ENCODE peak calls at places on chromosome 10, in nine cellular contexts. One of them, this sample, is unnamed.

GRCh38 chr10:7218974-7219373 is 191.9 kb downstream of the SFMBT2 start:
- ATAC-seq in T-helper 17 cell: no peak
- ATAC-seq in memory B cell: no peak
- ATAC-seq in left cardiac atrium: peak
- ATAC-seq in heart left ventricle: peak
- ATAC-seq in omental fat pad: no peak
- ATAC-seq in lower lobe of right lung: no peak
- ATAC-seq in body of pancreas: no peak
- ATAC-seq in naive thymus-derived CD8-positive, alpha-beta T cell: no peak
- ATAC-seq in this sample: peak

GRCh38 chr10:22259280-22259679 is 41.5 kb upstream of the EBLN1 start:
- ATAC-seq in T-helper 17 cell: peak
- ATAC-seq in memory B cell: peak
- ATAC-seq in left cardiac atrium: no peak
- ATAC-seq in heart left ventricle: no peak
- ATAC-seq in omental fat pad: no peak
- ATAC-seq in lower lobe of right lung: no peak
- ATAC-seq in body of pancreas: no peak
- ATAC-seq in naive thymus-derived CD8-positive, alpha-beta T cell: peak
- ATAC-seq in this sample: no peak

GRCh38 chr10:116888380-116889055 is 39.2 kb downstream of the ENO4 start:
- ATAC-seq in T-helper 17 cell: no peak
- ATAC-seq in memory B cell: no peak
- ATAC-seq in left cardiac atrium: peak
- ATAC-seq in heart left ventricle: peak
- ATAC-seq in omental fat pad: peak
- ATAC-seq in lower lobe of right lung: peak
- ATAC-seq in body of pancreas: peak
- ATAC-seq in naive thymus-derived CD8-positive, alpha-beta T cell: no peak
- ATAC-seq in this sample: peak

GRCh38 chr10:71523756-71524155 is 127.0 kb downstream of the CDH23 start:
- ATAC-seq in T-helper 17 cell: no peak
- ATAC-seq in memory B cell: no peak
- ATAC-seq in left cardiac atrium: no peak
- ATAC-seq in heart left ventricle: no peak
- ATAC-seq in omental fat pad: no peak
- ATAC-seq in lower lobe of right lung: no peak
- ATAC-seq in body of pancreas: no peak
- ATAC-seq in naive thymus-derived CD8-positive, alpha-beta T cell: no peak
- ATAC-seq in this sample: no peak

GRCh38 chr10:78944658-78945333 is 124.0 kb upstream of the ZMIZ1 start:
- ATAC-seq in T-helper 17 cell: no peak
- ATAC-seq in memory B cell: no peak
- ATAC-seq in left cardiac atrium: peak
- ATAC-seq in heart left ventricle: peak
- ATAC-seq in omental fat pad: peak
- ATAC-seq in lower lobe of right lung: peak
- ATAC-seq in body of pancreas: peak
- ATAC-seq in naive thymus-derived CD8-positive, alpha-beta T cell: peak
- ATAC-seq in this sample: peak

GRCh38 chr10:103578782-103579382 is 85.4 kb downstream of the NEURL1 start:
- ATAC-seq in T-helper 17 cell: no peak
- ATAC-seq in memory B cell: no peak
- ATAC-seq in left cardiac atrium: no peak
- ATAC-seq in heart left ventricle: no peak
- ATAC-seq in omental fat pad: no peak
- ATAC-seq in lower lobe of right lung: no peak
- ATAC-seq in body of pancreas: peak
- ATAC-seq in naive thymus-derived CD8-positive, alpha-beta T cell: no peak
- ATAC-seq in this sample: no peak

GRCh38 chr10:12513003-12513365 is 163.6 kb downstream of the CAMK1D start:
- ATAC-seq in T-helper 17 cell: no peak
- ATAC-seq in memory B cell: no peak
- ATAC-seq in left cardiac atrium: no peak
- ATAC-seq in heart left ventricle: no peak
- ATAC-seq in omental fat pad: no peak
- ATAC-seq in lower lobe of right lung: no peak
- ATAC-seq in body of pancreas: no peak
- ATAC-seq in naive thymus-derived CD8-positive, alpha-beta T cell: no peak
- ATAC-seq in this sample: no peak

GRCh38 chr10:34131152-34131551 is 683.9 kb downstream of the PARD3 start:
- ATAC-seq in T-helper 17 cell: no peak
- ATAC-seq in memory B cell: no peak
- ATAC-seq in left cardiac atrium: no peak
- ATAC-seq in heart left ventricle: no peak
- ATAC-seq in omental fat pad: no peak
- ATAC-seq in lower lobe of right lung: no peak
- ATAC-seq in body of pancreas: no peak
- ATAC-seq in naive thymus-derived CD8-positive, alpha-beta T cell: no peak
- ATAC-seq in this sample: no peak

GRCh38 chr10:31623466-31623865 is 304.4 kb downstream of the ZEB1 start:
- ATAC-seq in T-helper 17 cell: no peak
- ATAC-seq in memory B cell: no peak
- ATAC-seq in left cardiac atrium: peak
- ATAC-seq in heart left ventricle: peak
- ATAC-seq in omental fat pad: peak
- ATAC-seq in lower lobe of right lung: no peak
- ATAC-seq in body of pancreas: peak
- ATAC-seq in naive thymus-derived CD8-positive, alpha-beta T cell: no peak
- ATAC-seq in this sample: peak

GRCh38 chr10:35563266-35563891 is 41.8 kb upstream of the GJD4 start:
- ATAC-seq in T-helper 17 cell: peak
- ATAC-seq in memory B cell: peak
- ATAC-seq in left cardiac atrium: peak
- ATAC-seq in heart left ventricle: no peak
- ATAC-seq in omental fat pad: peak
- ATAC-seq in lower lobe of right lung: peak
- ATAC-seq in body of pancreas: peak
- ATAC-seq in naive thymus-derived CD8-positive, alpha-beta T cell: no peak
- ATAC-seq in this sample: no peak

GRCh38 chr10:119735451-119735850 is 9.6 kb downstream of the INPP5F start:
- ATAC-seq in T-helper 17 cell: no peak
- ATAC-seq in memory B cell: no peak
- ATAC-seq in left cardiac atrium: no peak
- ATAC-seq in heart left ventricle: no peak
- ATAC-seq in omental fat pad: no peak
- ATAC-seq in lower lobe of right lung: no peak
- ATAC-seq in body of pancreas: no peak
- ATAC-seq in naive thymus-derived CD8-positive, alpha-beta T cell: no peak
- ATAC-seq in this sample: no peak

GRCh38 chr10:98097611-98098010 is 36.8 kb upstream of the R3HCC1L start:
- ATAC-seq in T-helper 17 cell: no peak
- ATAC-seq in memory B cell: no peak
- ATAC-seq in left cardiac atrium: no peak
- ATAC-seq in heart left ventricle: no peak
- ATAC-seq in omental fat pad: no peak
- ATAC-seq in lower lobe of right lung: no peak
- ATAC-seq in body of pancreas: no peak
- ATAC-seq in naive thymus-derived CD8-positive, alpha-beta T cell: no peak
- ATAC-seq in this sample: no peak

GRCh38 chr10:80136134-80136571 is 3.6 kb downstream of the PLAC9 start:
- ATAC-seq in T-helper 17 cell: no peak
- ATAC-seq in memory B cell: no peak
- ATAC-seq in left cardiac atrium: peak
- ATAC-seq in heart left ventricle: peak
- ATAC-seq in omental fat pad: peak
- ATAC-seq in lower lobe of right lung: peak
- ATAC-seq in body of pancreas: peak
- ATAC-seq in naive thymus-derived CD8-positive, alpha-beta T cell: no peak
- ATAC-seq in this sample: peak

GRCh38 chr10:13628661-13629060 is 41.9 kb downstream of the PRPF18 start:
- ATAC-seq in T-helper 17 cell: no peak
- ATAC-seq in memory B cell: no peak
- ATAC-seq in left cardiac atrium: no peak
- ATAC-seq in heart left ventricle: no peak
- ATAC-seq in omental fat pad: no peak
- ATAC-seq in lower lobe of right lung: peak
- ATAC-seq in body of pancreas: no peak
- ATAC-seq in naive thymus-derived CD8-positive, alpha-beta T cell: no peak
- ATAC-seq in this sample: no peak

GRCh38 chr10:33733058-33733457 is 398.6 kb upstream of the NRP1 start:
- ATAC-seq in T-helper 17 cell: no peak
- ATAC-seq in memory B cell: no peak
- ATAC-seq in left cardiac atrium: no peak
- ATAC-seq in heart left ventricle: no peak
- ATAC-seq in omental fat pad: no peak
- ATAC-seq in lower lobe of right lung: no peak
- ATAC-seq in body of pancreas: no peak
- ATAC-seq in naive thymus-derived CD8-positive, alpha-beta T cell: no peak
- ATAC-seq in this sample: no peak

GRCh38 chr10:921471-922414 is 9.8 kb downstream of the LARP4B start:
- ATAC-seq in T-helper 17 cell: no peak
- ATAC-seq in memory B cell: no peak
- ATAC-seq in left cardiac atrium: no peak
- ATAC-seq in heart left ventricle: peak
- ATAC-seq in omental fat pad: no peak
- ATAC-seq in lower lobe of right lung: no peak
- ATAC-seq in body of pancreas: no peak
- ATAC-seq in naive thymus-derived CD8-positive, alpha-beta T cell: no peak
- ATAC-seq in this sample: no peak

GRCh38 chr10:125551247-125551646 is 131.7 kb downstream of the TEX36 start:
- ATAC-seq in T-helper 17 cell: no peak
- ATAC-seq in memory B cell: no peak
- ATAC-seq in left cardiac atrium: no peak
- ATAC-seq in heart left ventricle: no peak
- ATAC-seq in omental fat pad: no peak
- ATAC-seq in lower lobe of right lung: no peak
- ATAC-seq in body of pancreas: no peak
- ATAC-seq in naive thymus-derived CD8-positive, alpha-beta T cell: no peak
- ATAC-seq in this sample: no peak

GRCh38 chr10:129465796-129466702 is 992 bp upstream of the MGMT start:
- ATAC-seq in T-helper 17 cell: no peak
- ATAC-seq in memory B cell: no peak
- ATAC-seq in left cardiac atrium: no peak
- ATAC-seq in heart left ventricle: peak
- ATAC-seq in omental fat pad: peak
- ATAC-seq in lower lobe of right lung: peak
- ATAC-seq in body of pancreas: no peak
- ATAC-seq in naive thymus-derived CD8-positive, alpha-beta T cell: no peak
- ATAC-seq in this sample: no peak

GRCh38 chr10:70038926-70039325 is 13.7 kb upstream of the MACROH2A2 start:
- ATAC-seq in T-helper 17 cell: no peak
- ATAC-seq in memory B cell: no peak
- ATAC-seq in left cardiac atrium: no peak
- ATAC-seq in heart left ventricle: no peak
- ATAC-seq in omental fat pad: no peak
- ATAC-seq in lower lobe of right lung: no peak
- ATAC-seq in body of pancreas: no peak
- ATAC-seq in naive thymus-derived CD8-positive, alpha-beta T cell: no peak
- ATAC-seq in this sample: no peak

GRCh38 chr10:31836569-31837406 is 91.8 kb downstream of the ARHGAP12 start:
- ATAC-seq in T-helper 17 cell: no peak
- ATAC-seq in memory B cell: peak
- ATAC-seq in left cardiac atrium: no peak
- ATAC-seq in heart left ventricle: no peak
- ATAC-seq in omental fat pad: no peak
- ATAC-seq in lower lobe of right lung: no peak
- ATAC-seq in body of pancreas: peak
- ATAC-seq in naive thymus-derived CD8-positive, alpha-beta T cell: no peak
- ATAC-seq in this sample: no peak

GRCh38 chr10:113616244-113617074 is 47.4 kb downstream of the NRAP start:
- ATAC-seq in T-helper 17 cell: no peak
- ATAC-seq in memory B cell: no peak
- ATAC-seq in left cardiac atrium: no peak
- ATAC-seq in heart left ventricle: no peak
- ATAC-seq in omental fat pad: no peak
- ATAC-seq in lower lobe of right lung: no peak
- ATAC-seq in body of pancreas: no peak
- ATAC-seq in naive thymus-derived CD8-positive, alpha-beta T cell: no peak
- ATAC-seq in this sample: no peak

GRCh38 chr10:59011972-59012632 is 164.3 kb upstream of the PHYHIPL start:
- ATAC-seq in T-helper 17 cell: no peak
- ATAC-seq in memory B cell: no peak
- ATAC-seq in left cardiac atrium: no peak
- ATAC-seq in heart left ventricle: no peak
- ATAC-seq in omental fat pad: no peak
- ATAC-seq in lower lobe of right lung: no peak
- ATAC-seq in body of pancreas: no peak
- ATAC-seq in naive thymus-derived CD8-positive, alpha-beta T cell: no peak
- ATAC-seq in this sample: no peak

GRCh38 chr10:11162828-11163599 is 145.3 kb downstream of the CELF2 start:
- ATAC-seq in T-helper 17 cell: peak
- ATAC-seq in memory B cell: peak
- ATAC-seq in left cardiac atrium: peak
- ATAC-seq in heart left ventricle: peak
- ATAC-seq in omental fat pad: no peak
- ATAC-seq in lower lobe of right lung: peak
- ATAC-seq in body of pancreas: no peak
- ATAC-seq in naive thymus-derived CD8-positive, alpha-beta T cell: peak
- ATAC-seq in this sample: peak

GRCh38 chr10:115335366-115335765 is 242.2 kb downstream of the ATRNL1 start:
- ATAC-seq in T-helper 17 cell: no peak
- ATAC-seq in memory B cell: no peak
- ATAC-seq in left cardiac atrium: no peak
- ATAC-seq in heart left ventricle: no peak
- ATAC-seq in omental fat pad: no peak
- ATAC-seq in lower lobe of right lung: no peak
- ATAC-seq in body of pancreas: no peak
- ATAC-seq in naive thymus-derived CD8-positive, alpha-beta T cell: no peak
- ATAC-seq in this sample: no peak

This sample was measured in gastroesophageal sphincter.